ENCODE peak calls at places on chromosome 12, in ten cellular contexts. V, M, N, P, A, B, Q, L, E and U are unnamed samples.

GRCh38 chr12:26127404-26127803 is 2.6 kb upstream of the BHLHE41 start:
- DNase-seq in N (no peak), E (no peak), B (no peak), A (no peak), V (no peak), M (no peak), P (no peak), Q (no peak), L (no peak), U (no peak)

GRCh38 chr12:57110189-57111045 is 745 bp downstream of the STAT6 start:
- DNase-seq in L (peak; percentile 89), P (peak; percentile 84), V (peak; percentile 77), M (peak; percentile 86), N (peak; percentile 37), B (peak; percentile 60), Q (peak; percentile 90), A (peak; percentile 82), E (no peak), U (peak; percentile 92)

GRCh38 chr12:82299617-82300016 is 58.6 kb downstream of the CCDC59 start:
- DNase-seq in E (no peak), Q (no peak), N (no peak), P (no peak), M (peak; percentile 52), A (no peak), L (no peak), V (no peak), B (no peak), U (no peak)

GRCh38 chr12:109943811-109944210 is 43.7 kb downstream of the TCHP start:
- DNase-seq in P (no peak), M (peak; percentile 21), V (no peak), B (no peak), Q (no peak), E (no peak), A (no peak), L (no peak), N (peak; percentile 33), U (no peak)

GRCh38 chr12:54222609-54223008 is 33.8 kb upstream of the SMUG1 start:
- DNase-seq in N (peak; percentile 98), A (no peak), B (peak; percentile 90), V (no peak), M (peak; percentile 96), P (no peak), E (no peak), Q (no peak), L (no peak), U (no peak)

GRCh38 chr12:103313894-103314293 is 181.9 kb downstream of the C12orf42 start:
- DNase-seq in B (peak; percentile 1), Q (no peak), N (no peak), A (no peak), V (no peak), M (no peak), P (no peak), E (no peak), L (no peak), U (no peak)

GRCh38 chr12:81992461-81992860 is 233.3 kb upstream of the PPFIA2 start:
- DNase-seq in B (no peak), Q (no peak), N (no peak), E (no peak), V (no peak), M (no peak), L (peak; percentile 15), A (peak; percentile 7), P (no peak), U (peak; percentile 37)

GRCh38 chr12:111367661-111368221 is 1.2 kb downstream of the PHETA1 start:
- DNase-seq in B (no peak), M (peak; percentile 34), V (peak; percentile 91), Q (no peak), N (peak; percentile 15), P (no peak), A (peak; percentile 78), E (no peak), L (no peak), U (no peak)

GRCh38 chr12:34296143-34297041 is 274.1 kb downstream of the ALG10 start:
- DNase-seq in M (no peak), V (no peak), B (no peak), L (no peak), N (no peak), P (peak; percentile 20), A (no peak), Q (peak; percentile 71), E (no peak), U (no peak)

GRCh38 chr12:106342397-106343212 is 14.9 kb upstream of the POLR3B start:
- DNase-seq in L (no peak), P (peak; percentile 65), V (peak; percentile 39), Q (peak; percentile 86), N (peak; percentile 75), M (peak; percentile 83), A (peak; percentile 54), E (peak; percentile 45), B (peak; percentile 67), U (no peak)

GRCh38 chr12:62543741-62544140 is 77.1 kb downstream of the MON2 start:
- DNase-seq in N (no peak), E (no peak), A (no peak), B (no peak), V (no peak), L (no peak), Q (no peak), M (no peak), P (no peak), U (no peak)

GRCh38 chr12:52798671-52799497 is 3.0 kb upstream of the KRT3 start:
- DNase-seq in B (peak; percentile 74), L (no peak), N (peak; percentile 9), M (peak; percentile 5), Q (no peak), E (peak; percentile 92), A (no peak), V (no peak), P (no peak), U (no peak)

GRCh38 chr12:98198261-98198982 is 317.0 kb upstream of the TMPO start:
- DNase-seq in E (no peak), Q (no peak), B (peak; percentile 16), P (no peak), A (no peak), M (no peak), N (no peak), L (no peak), V (no peak), U (no peak)

GRCh38 chr12:108457006-108457733 is 57.9 kb upstream of the FICD start:
- DNase-seq in L (no peak), E (no peak), P (no peak), B (peak; percentile 45), M (peak; percentile 17), Q (no peak), V (peak; percentile 69), N (peak; percentile 34), A (no peak), U (peak; percentile 41)

GRCh38 chr12:120247183-120247582 is 18.3 kb downstream of the PXN start:
- DNase-seq in P (no peak), Q (no peak), B (no peak), N (no peak), E (no peak), V (no peak), M (no peak), L (no peak), A (no peak), U (no peak)

GRCh38 chr12:120252071-120252906 is 13.2 kb downstream of the PXN start:
- DNase-seq in M (no peak), P (no peak), B (no peak), A (no peak), L (peak; percentile 56), Q (no peak), V (no peak), E (no peak), N (no peak), U (peak; percentile 94)

GRCh38 chr12:120247621-120248030 is 17.9 kb downstream of the PXN start:
- DNase-seq in E (no peak), A (no peak), P (no peak), L (no peak), N (peak; percentile 77), B (peak; percentile 73), V (no peak), M (peak; percentile 87), Q (no peak), U (no peak)

GRCh38 chr12:120249266-120249874 is 16.2 kb downstream of the PXN start:
- DNase-seq in V (no peak), B (no peak), M (peak; percentile 58), Q (no peak), E (peak; percentile 63), P (no peak), L (no peak), N (no peak), A (no peak), U (no peak)

GRCh38 chr12:120249875-120250795 is 15.4 kb downstream of the PXN start:
- DNase-seq in Q (peak; percentile 90), N (no peak), V (no peak), E (no peak), L (peak; percentile 51), A (no peak), B (no peak), P (no peak), M (peak; percentile 51), U (peak; percentile 59)
- H3K27ac ChIP-seq in Q (peak overlapping the region; percentile 81), N (peak overlapping the region; percentile 45), V (no peak overlapping the region), E (peak overlapping the region; percentile 56), L (peak overlapping the region; percentile 72), A (peak overlapping the region; percentile 51), B (peak overlapping the region; percentile 51), P (peak overlapping the region; percentile 76), M (no peak overlapping the region), U (peak overlapping the region; percentile 50)

GRCh38 chr12:32569256-32569655 is 109.8 kb upstream of the DNM1L start:
- DNase-seq in L (no peak), E (no peak), Q (no peak), P (no peak), N (no peak), B (no peak), A (no peak), M (no peak), V (no peak), U (no peak)
- H3K36me3 ChIP-seq in L (peaks cover 8% of the 10 kb centered on the region), E (no peaks in the 10 kb centered on the region), Q (peaks cover under 1% of the 10 kb centered on the region), P (peaks cover 18% of the 10 kb centered on the region), N (peaks cover 3% of the 10 kb centered on the region), B (peaks cover 12% of the 10 kb centered on the region), A (no peaks in the 10 kb centered on the region), M (peaks cover 5% of the 10 kb centered on the region), V (peaks cover 1% of the 10 kb centered on the region), U (no peaks in the 10 kb centered on the region)

DNA sequence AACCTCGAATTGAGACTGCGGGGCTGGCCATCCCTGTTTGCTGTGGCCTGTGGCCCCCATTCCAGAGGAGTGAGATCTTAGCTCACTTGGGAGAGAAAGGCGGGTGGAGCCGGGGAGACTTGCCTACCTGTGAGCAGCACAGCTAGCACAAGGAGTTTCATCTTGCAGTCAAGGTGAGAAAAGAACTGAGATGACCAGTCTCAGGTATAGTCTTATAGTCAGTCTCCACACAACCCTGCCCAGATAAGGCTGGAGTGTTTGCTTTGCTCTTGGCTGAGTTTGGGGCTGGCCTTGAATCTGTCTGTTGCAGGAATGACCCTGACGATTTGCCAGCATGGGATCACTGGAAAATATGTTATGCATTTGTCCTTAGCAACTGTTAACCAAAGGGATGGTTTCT is at the start of gene PLA2G1B:
- DNase-seq in Q (no peak), V (peak; percentile 44), B (no peak), E (no peak), N (no peak), P (no peak), L (no peak), M (no peak), A (no peak), U (no peak)
- H3K4me1 ChIP-seq in Q (peaks cover 10% of the 10 kb centered on the region), V (peaks cover 50% of the 10 kb centered on the region), B (peaks cover 4% of the 10 kb centered on the region), E (peaks cover 5% of the 10 kb centered on the region), N (no peaks in the 10 kb centered on the region), P (peaks cover 16% of the 10 kb centered on the region), L (no peaks in the 10 kb centered on the region), M (peaks cover 4% of the 10 kb centered on the region), A (peaks cover 5% of the 10 kb centered on the region), U (no peaks in the 10 kb centered on the region)

DNA sequence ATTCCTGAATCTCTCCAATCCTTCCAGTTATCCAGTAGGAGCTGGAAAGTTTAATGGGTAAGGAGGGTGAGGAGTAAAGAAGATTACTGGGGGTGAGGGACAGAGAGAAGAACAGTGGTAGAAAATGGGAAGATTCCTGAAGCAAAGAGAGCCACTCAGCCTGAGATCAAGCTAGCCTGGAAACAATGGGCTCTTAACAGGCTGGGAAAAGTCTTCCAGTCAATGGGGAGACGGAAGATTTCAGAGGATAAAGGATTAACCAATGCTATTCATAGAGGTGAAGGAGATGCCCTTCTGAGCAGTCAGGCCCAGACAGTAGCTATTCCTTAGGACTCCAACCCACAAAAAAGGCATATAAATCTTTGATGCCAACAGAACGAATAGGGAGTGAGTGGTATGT is 14.8 kb downstream of the GDF11 start:
- DNase-seq in V (no peak), A (no peak), P (no peak), Q (no peak), N (no peak), E (no peak), L (no peak), B (no peak), M (no peak), U (no peak)
- H3K27ac ChIP-seq in V (no peak overlapping the region), A (no peak overlapping the region), P (no peak overlapping the region), Q (no peak overlapping the region), N (no peak overlapping the region), E (no peak overlapping the region), L (no peak overlapping the region), B (no peak overlapping the region), M (no peak overlapping the region), U (no peak overlapping the region)